ENCODE peak calls at places on chromosomes 12 and 14, in ten cellular contexts. One of them, this sample, is unnamed.

GRCh38 chr12:111343181-111343580 is 25.7 kb downstream of the PHETA1 start:
- DNase-seq in esophagus squamous epithelium: no peak
- DNase-seq in tibial artery: no peak
- DNase-seq in IMR-90: no peak
- DNase-seq in suprapubic skin: no peak
- DNase-seq in CD8-positive, alpha-beta T cell: no peak
- DNase-seq in upper lobe of right lung: no peak
- DNase-seq in mucosa of descending colon: no peak
- DNase-seq in Peyer's patch: no peak
- DNase-seq in HCT116: no peak
- DNase-seq in this sample: no peak

GRCh38 chr14:89617471-89618291 is 200.6 kb upstream of the FOXN3 start:
- DNase-seq in esophagus squamous epithelium: no peak
- DNase-seq in mucosa of descending colon: peak; percentile 66
- DNase-seq in upper lobe of right lung: no peak
- DNase-seq in Peyer's patch: peak; percentile 69
- DNase-seq in HCT116: no peak
- DNase-seq in suprapubic skin: no peak
- DNase-seq in CD8-positive, alpha-beta T cell: peak; percentile 44
- DNase-seq in IMR-90: peak; percentile 77
- DNase-seq in tibial artery: peak; percentile 38
- DNase-seq in this sample: peak; percentile 59

GRCh38 chr14:76138119-76138757 is 13.5 kb upstream of the GPATCH2L start:
- DNase-seq in IMR-90: no peak
- DNase-seq in HCT116: no peak
- DNase-seq in CD8-positive, alpha-beta T cell: no peak
- DNase-seq in suprapubic skin: no peak
- DNase-seq in Peyer's patch: no peak
- DNase-seq in upper lobe of right lung: no peak
- DNase-seq in esophagus squamous epithelium: no peak
- DNase-seq in tibial artery: no peak
- DNase-seq in mucosa of descending colon: no peak
- DNase-seq in this sample: no peak

GRCh38 chr12:40054554-40055226 is 51.2 kb downstream of the SLC2A13 start:
- DNase-seq in Peyer's patch: no peak
- DNase-seq in tibial artery: peak; percentile 69
- DNase-seq in suprapubic skin: no peak
- DNase-seq in HCT116: no peak
- DNase-seq in upper lobe of right lung: no peak
- DNase-seq in esophagus squamous epithelium: no peak
- DNase-seq in CD8-positive, alpha-beta T cell: no peak
- DNase-seq in mucosa of descending colon: peak; percentile 12
- DNase-seq in IMR-90: peak; percentile 80
- DNase-seq in this sample: peak; percentile 13

GRCh38 chr14:71908141-71908540 is 24.1 kb upstream of the RGS6 start:
- DNase-seq in mucosa of descending colon: no peak
- DNase-seq in IMR-90: no peak
- DNase-seq in CD8-positive, alpha-beta T cell: no peak
- DNase-seq in tibial artery: no peak
- DNase-seq in upper lobe of right lung: no peak
- DNase-seq in suprapubic skin: no peak
- DNase-seq in Peyer's patch: no peak
- DNase-seq in HCT116: no peak
- DNase-seq in esophagus squamous epithelium: no peak
- DNase-seq in this sample: no peak

GRCh38 chr14:34465069-34465859 is 3.2 kb upstream of the SPTSSA start:
- DNase-seq in upper lobe of right lung: no peak
- DNase-seq in tibial artery: no peak
- DNase-seq in HCT116: no peak
- DNase-seq in CD8-positive, alpha-beta T cell: no peak
- DNase-seq in IMR-90: peak; percentile 33
- DNase-seq in Peyer's patch: no peak
- DNase-seq in mucosa of descending colon: peak; percentile 32
- DNase-seq in esophagus squamous epithelium: no peak
- DNase-seq in suprapubic skin: no peak
- DNase-seq in this sample: no peak

GRCh38 chr14:75831971-75832370 is 149.8 kb downstream of the TGFB3 start:
- DNase-seq in upper lobe of right lung: no peak
- DNase-seq in CD8-positive, alpha-beta T cell: no peak
- DNase-seq in IMR-90: peak; percentile 59
- DNase-seq in HCT116: no peak
- DNase-seq in tibial artery: no peak
- DNase-seq in esophagus squamous epithelium: no peak
- DNase-seq in mucosa of descending colon: peak; percentile 44
- DNase-seq in Peyer's patch: peak; percentile 51
- DNase-seq in suprapubic skin: no peak
- DNase-seq in this sample: no peak

GRCh38 chr12:133227281-133227852 is 8.3 kb downstream of the ANHX start:
- DNase-seq in tibial artery: no peak
- DNase-seq in mucosa of descending colon: no peak
- DNase-seq in suprapubic skin: no peak
- DNase-seq in HCT116: no peak
- DNase-seq in esophagus squamous epithelium: no peak
- DNase-seq in IMR-90: no peak
- DNase-seq in upper lobe of right lung: no peak
- DNase-seq in Peyer's patch: no peak
- DNase-seq in CD8-positive, alpha-beta T cell: no peak
- DNase-seq in this sample: no peak

GRCh38 chr14:89960895-89961294 is 5.2 kb downstream of the TDP1 start:
- DNase-seq in Peyer's patch: no peak
- DNase-seq in esophagus squamous epithelium: no peak
- DNase-seq in HCT116: no peak
- DNase-seq in IMR-90: no peak
- DNase-seq in suprapubic skin: no peak
- DNase-seq in upper lobe of right lung: no peak
- DNase-seq in tibial artery: no peak
- DNase-seq in mucosa of descending colon: no peak
- DNase-seq in CD8-positive, alpha-beta T cell: no peak
- DNase-seq in this sample: no peak

GRCh38 chr12:99093166-99093565 is 448.1 kb downstream of the APAF1 start:
- DNase-seq in tibial artery: no peak
- DNase-seq in Peyer's patch: no peak
- DNase-seq in HCT116: no peak
- DNase-seq in suprapubic skin: no peak
- DNase-seq in mucosa of descending colon: no peak
- DNase-seq in CD8-positive, alpha-beta T cell: no peak
- DNase-seq in esophagus squamous epithelium: no peak
- DNase-seq in upper lobe of right lung: no peak
- DNase-seq in IMR-90: no peak
- DNase-seq in this sample: no peak

GRCh38 chr12:115758886-115759620 is 518.4 kb downstream of the MED13L start:
- DNase-seq in mucosa of descending colon: no peak
- DNase-seq in suprapubic skin: no peak
- DNase-seq in tibial artery: no peak
- DNase-seq in CD8-positive, alpha-beta T cell: no peak
- DNase-seq in Peyer's patch: no peak
- DNase-seq in HCT116: no peak
- DNase-seq in upper lobe of right lung: no peak
- DNase-seq in esophagus squamous epithelium: no peak
- DNase-seq in IMR-90: no peak
- DNase-seq in this sample: no peak

GRCh38 chr12:48175613-48176416 is 7.6 kb upstream of the CCDC184 start:
- DNase-seq in Peyer's patch: no peak
- DNase-seq in tibial artery: no peak
- DNase-seq in IMR-90: no peak
- DNase-seq in suprapubic skin: no peak
- DNase-seq in upper lobe of right lung: no peak
- DNase-seq in esophagus squamous epithelium: no peak
- DNase-seq in HCT116: no peak
- DNase-seq in mucosa of descending colon: no peak
- DNase-seq in CD8-positive, alpha-beta T cell: no peak
- DNase-seq in this sample: no peak

GRCh38 chr12:108822458-108823205 is 34.8 kb downstream of the SSH1 start:
- DNase-seq in CD8-positive, alpha-beta T cell: no peak
- DNase-seq in mucosa of descending colon: no peak
- DNase-seq in IMR-90: no peak
- DNase-seq in HCT116: no peak
- DNase-seq in upper lobe of right lung: no peak
- DNase-seq in esophagus squamous epithelium: no peak
- DNase-seq in suprapubic skin: no peak
- DNase-seq in Peyer's patch: no peak
- DNase-seq in tibial artery: no peak
- DNase-seq in this sample: no peak
- H3K4me1 ChIP-seq in CD8-positive, alpha-beta T cell: no peaks in the 10 kb centered on the region
- H3K4me1 ChIP-seq in mucosa of descending colon: peaks cover 15% of the 10 kb centered on the region
- H3K4me1 ChIP-seq in IMR-90: peaks cover 32% of the 10 kb centered on the region
- H3K4me1 ChIP-seq in HCT116: peaks cover 44% of the 10 kb centered on the region
- H3K4me1 ChIP-seq in upper lobe of right lung: peaks cover 84% of the 10 kb centered on the region
- H3K4me1 ChIP-seq in esophagus squamous epithelium: peaks cover 59% of the 10 kb centered on the region
- H3K4me1 ChIP-seq in suprapubic skin: peaks cover 53% of the 10 kb centered on the region
- H3K4me1 ChIP-seq in Peyer's patch: peaks cover 21% of the 10 kb centered on the region
- H3K4me1 ChIP-seq in tibial artery: no peaks in the 10 kb centered on the region
- H3K4me1 ChIP-seq in this sample: peaks cover 28% of the 10 kb centered on the region

GRCh38 chr12:65106948-65107347 is 14.2 kb downstream of the WIF1 start:
- DNase-seq in HCT116: no peak
- DNase-seq in tibial artery: no peak
- DNase-seq in CD8-positive, alpha-beta T cell: no peak
- DNase-seq in Peyer's patch: no peak
- DNase-seq in IMR-90: peak; percentile 3
- DNase-seq in upper lobe of right lung: no peak
- DNase-seq in esophagus squamous epithelium: no peak
- DNase-seq in suprapubic skin: no peak
- DNase-seq in mucosa of descending colon: no peak
- DNase-seq in this sample: no peak
- TF ChIP-seq CTCF in HCT116: peak; percentile 26
- TF ChIP-seq CTCF in tibial artery: peak; percentile 12
- TF ChIP-seq CTCF in CD8-positive, alpha-beta T cell: no peak
- TF ChIP-seq CTCF in Peyer's patch: peak; percentile 67
- TF ChIP-seq CTCF in IMR-90: peak; percentile 40
- TF ChIP-seq CTCF in upper lobe of right lung: peak; percentile 37
- TF ChIP-seq CTCF in esophagus squamous epithelium: peak; percentile 31
- TF ChIP-seq CTCF in suprapubic skin: no peak
- TF ChIP-seq CTCF in mucosa of descending colon: no peak
- TF ChIP-seq CTCF in this sample: peak; percentile 18

DNA sequence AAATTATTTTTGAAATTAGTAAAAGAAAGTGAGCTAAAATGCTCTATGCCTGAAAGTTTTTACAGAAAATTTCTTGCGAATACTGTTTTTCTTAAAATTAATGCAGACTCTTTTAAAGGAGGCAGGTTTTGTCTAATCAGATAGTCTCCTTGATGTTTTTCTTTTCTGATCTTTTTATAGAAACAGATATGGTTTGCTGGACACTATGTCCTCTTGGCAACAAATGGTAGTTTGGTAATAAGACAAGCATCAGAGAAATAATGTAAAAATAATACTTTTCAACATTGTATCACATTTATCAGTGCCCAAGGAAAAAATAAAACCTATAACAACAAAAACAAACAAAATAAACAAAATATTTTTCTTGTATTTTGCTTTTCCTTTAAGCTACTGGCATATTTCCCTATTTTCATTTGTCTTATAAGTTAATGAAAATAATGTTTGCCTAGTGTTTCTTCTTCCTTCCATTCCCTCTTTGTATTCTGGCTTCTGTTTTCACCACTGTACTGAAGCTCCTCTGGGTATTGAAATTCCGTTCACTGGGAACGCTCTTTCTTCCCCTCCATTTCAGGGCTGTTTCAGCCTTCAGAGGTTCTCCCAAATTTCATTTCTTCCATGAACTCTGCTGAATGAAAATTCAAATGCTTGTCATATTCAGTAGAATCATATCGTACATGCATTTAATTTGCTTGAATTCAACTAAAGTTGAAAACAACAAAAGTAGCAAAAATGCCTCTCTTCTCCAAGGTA is 115.3 kb downstream of the TRMT5 start:
- DNase-seq in CD8-positive, alpha-beta T cell: no peak
- DNase-seq in upper lobe of right lung: no peak
- DNase-seq in esophagus squamous epithelium: no peak
- DNase-seq in HCT116: no peak
- DNase-seq in suprapubic skin: no peak
- DNase-seq in mucosa of descending colon: no peak
- DNase-seq in IMR-90: no peak
- DNase-seq in tibial artery: no peak
- DNase-seq in Peyer's patch: no peak
- DNase-seq in this sample: no peak
- H3K4me3 ChIP-seq in CD8-positive, alpha-beta T cell: no peak overlapping the region
- H3K4me3 ChIP-seq in upper lobe of right lung: no peak overlapping the region
- H3K4me3 ChIP-seq in esophagus squamous epithelium: no peak overlapping the region
- H3K4me3 ChIP-seq in HCT116: no peak overlapping the region
- H3K4me3 ChIP-seq in suprapubic skin: no peak overlapping the region
- H3K4me3 ChIP-seq in mucosa of descending colon: no peak overlapping the region
- H3K4me3 ChIP-seq in IMR-90: no peak overlapping the region
- H3K4me3 ChIP-seq in tibial artery: peak overlapping the region; percentile 5
- H3K4me3 ChIP-seq in Peyer's patch: no peak overlapping the region
- H3K4me3 ChIP-seq in this sample: no peak overlapping the region

GRCh38 chr14:68548194-68549056 is 244.4 kb downstream of the ZFP36L1 start:
- DNase-seq in tibial artery: peak; percentile 93
- DNase-seq in IMR-90: peak; percentile 98
- DNase-seq in mucosa of descending colon: peak; percentile 68
- DNase-seq in HCT116: peak; percentile 82
- DNase-seq in CD8-positive, alpha-beta T cell: no peak
- DNase-seq in esophagus squamous epithelium: no peak
- DNase-seq in upper lobe of right lung: peak; percentile 75
- DNase-seq in Peyer's patch: peak; percentile 79
- DNase-seq in suprapubic skin: peak; percentile 97
- DNase-seq in this sample: peak; percentile 78

GRCh38 chr14:68551045-68551683 is 241.7 kb downstream of the ZFP36L1 start:
- DNase-seq in upper lobe of right lung: no peak
- DNase-seq in mucosa of descending colon: no peak
- DNase-seq in HCT116: no peak
- DNase-seq in suprapubic skin: no peak
- DNase-seq in tibial artery: no peak
- DNase-seq in CD8-positive, alpha-beta T cell: no peak
- DNase-seq in Peyer's patch: no peak
- DNase-seq in IMR-90: no peak
- DNase-seq in esophagus squamous epithelium: no peak
- DNase-seq in this sample: no peak

GRCh38 chr14:68547305-68548193 is 245.3 kb downstream of the ZFP36L1 start:
- DNase-seq in mucosa of descending colon: no peak
- DNase-seq in HCT116: peak; percentile 85
- DNase-seq in tibial artery: peak; percentile 89
- DNase-seq in esophagus squamous epithelium: no peak
- DNase-seq in IMR-90: peak; percentile 93
- DNase-seq in upper lobe of right lung: no peak
- DNase-seq in suprapubic skin: no peak
- DNase-seq in Peyer's patch: peak; percentile 65
- DNase-seq in CD8-positive, alpha-beta T cell: no peak
- DNase-seq in this sample: peak; percentile 62

GRCh38 chr14:68549966-68550705 is 242.7 kb downstream of the ZFP36L1 start:
- DNase-seq in esophagus squamous epithelium: no peak
- DNase-seq in tibial artery: no peak
- DNase-seq in HCT116: no peak
- DNase-seq in CD8-positive, alpha-beta T cell: no peak
- DNase-seq in mucosa of descending colon: no peak
- DNase-seq in upper lobe of right lung: no peak
- DNase-seq in suprapubic skin: no peak
- DNase-seq in IMR-90: no peak
- DNase-seq in Peyer's patch: no peak
- DNase-seq in this sample: no peak

DNA sequence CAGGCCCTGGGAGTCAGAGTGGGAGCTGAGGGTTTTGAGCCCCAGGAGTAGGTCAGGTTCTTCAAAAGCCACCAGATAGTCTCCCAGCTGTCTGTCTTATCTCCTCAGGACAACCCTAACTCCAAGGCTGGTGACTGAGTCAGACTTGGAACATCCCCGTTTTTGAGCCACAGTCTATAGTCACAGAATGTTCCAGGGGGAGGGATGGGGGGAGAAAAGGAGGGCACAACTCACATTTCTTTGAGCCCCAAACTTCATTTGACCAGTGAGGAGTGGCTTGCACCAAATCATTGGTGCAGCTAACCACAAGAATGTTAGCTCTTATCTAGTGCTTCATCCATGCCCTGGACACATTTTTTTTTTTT is 243.8 kb downstream of the ZFP36L1 start:
- DNase-seq in HCT116: peak; percentile 74
- DNase-seq in upper lobe of right lung: no peak
- DNase-seq in esophagus squamous epithelium: no peak
- DNase-seq in tibial artery: no peak
- DNase-seq in Peyer's patch: no peak
- DNase-seq in suprapubic skin: no peak
- DNase-seq in CD8-positive, alpha-beta T cell: no peak
- DNase-seq in IMR-90: peak; percentile 72
- DNase-seq in mucosa of descending colon: no peak
- DNase-seq in this sample: no peak
- H3K4me1 ChIP-seq in HCT116: peaks cover 72% of the 10 kb centered on the region
- H3K4me1 ChIP-seq in upper lobe of right lung: peaks cover 67% of the 10 kb centered on the region
- H3K4me1 ChIP-seq in esophagus squamous epithelium: peaks cover 74% of the 10 kb centered on the region
- H3K4me1 ChIP-seq in tibial artery: no peaks in the 10 kb centered on the region
- H3K4me1 ChIP-seq in Peyer's patch: peaks cover 19% of the 10 kb centered on the region
- H3K4me1 ChIP-seq in suprapubic skin: peaks cover 98% of the 10 kb centered on the region
- H3K4me1 ChIP-seq in CD8-positive, alpha-beta T cell: peaks cover 7% of the 10 kb centered on the region
- H3K4me1 ChIP-seq in IMR-90: peaks cover 43% of the 10 kb centered on the region
- H3K4me1 ChIP-seq in mucosa of descending colon: no peaks in the 10 kb centered on the region
- H3K4me1 ChIP-seq in this sample: peaks cover 43% of the 10 kb centered on the region